ENCODE peak calls at places on chromosome 19, in six cellular contexts. O is upper lobe of left lung; T is adrenal gland; B is right cardiac atrium; Y is CD8-positive, alpha-beta T cell; L is IMR-90. C is an unnamed sample.

GRCh38 chr19:39132344-39132969 is 6.9 kb downstream of the PAK4 start:
- DNase-seq in O (no peak), T (no peak), B (no peak), Y (no peak), L (no peak), C (no peak)

GRCh38 chr19:45160870-45161714 is at the start of gene NKPD1:
- DNase-seq in O (peak), T (no peak), B (no peak), Y (no peak), L (no peak), C (peak)

GRCh38 chr19:13169769-13170168 is 19.6 kb downstream of the IER2 start:
- DNase-seq in O (no peak), T (peak), B (peak), Y (no peak), L (peak), C (no peak)

GRCh38 chr19:29966594-29967249 is 24.7 kb downstream of the URI1 start:
- DNase-seq in O (no peak), T (no peak), B (no peak), Y (no peak), L (peak), C (no peak)

GRCh38 chr19:10408511-10409291 is 5.4 kb upstream of the CDC37 start:
- DNase-seq in O (peak), T (peak), B (no peak), Y (no peak), L (no peak), C (peak)

GRCh38 chr19:14375582-14376291 is 5.5 kb upstream of the ADGRE5 start:
- DNase-seq in O (peak), T (peak), B (peak), Y (no peak), L (peak), C (no peak)

GRCh38 chr19:42149447-42150202 is 17.4 kb upstream of the POU2F2 start:
- DNase-seq in O (no peak), T (no peak), B (no peak), Y (no peak), L (no peak), C (no peak)

GRCh38 chr19:10748924-10749434 is 31.1 kb downstream of the DNM2 start:
- DNase-seq in O (no peak), T (peak), B (peak), Y (no peak), L (no peak), C (no peak)

GRCh38 chr19:16078311-16078758 is 2.0 kb downstream of the TPM4 start:
- DNase-seq in O (no peak), T (no peak), B (no peak), Y (no peak), L (peak), C (peak)

GRCh38 chr19:5803752-5804515 is 933 bp upstream of the NRTN start:
- DNase-seq in O (peak), T (peak), B (peak), Y (peak), L (peak), C (peak)

GRCh38 chr19:10751109-10751972 is 33.5 kb downstream of the DNM2 start:
- DNase-seq in O (peak), T (no peak), B (no peak), Y (no peak), L (no peak), C (no peak)

GRCh38 chr19:47111081-47111589 is 2.4 kb downstream of the ZC3H4 start:
- DNase-seq in O (peak), T (no peak), B (no peak), Y (no peak), L (no peak), C (peak)

GRCh38 chr19:9981406-9982260 is 28.7 kb downstream of the COL5A3 start:
- DNase-seq in O (no peak), T (no peak), B (no peak), Y (no peak), L (no peak), C (no peak)

GRCh38 chr19:54158812-54159351 is 639 bp downstream of the LENG1 start:
- DNase-seq in O (no peak), T (no peak), B (no peak), Y (no peak), L (peak), C (no peak)

GRCh38 chr19:10836478-10837325 is 690 bp upstream of the TMED1 start:
- DNase-seq in O (peak), T (peak), B (peak), Y (no peak), L (no peak), C (peak)

GRCh38 chr19:7251502-7251901 is 42.7 kb downstream of the INSR start:
- DNase-seq in O (no peak), T (no peak), B (no peak), Y (no peak), L (no peak), C (no peak)

GRCh38 chr19:40006273-40006691 is 9.4 kb downstream of the ZNF546 start:
- DNase-seq in O (no peak), T (no peak), B (no peak), Y (no peak), L (peak), C (no peak)

GRCh38 chr19:11504502-11505031 is 1.1 kb downstream of the ZNF653 start:
- DNase-seq in O (no peak), T (no peak), B (no peak), Y (no peak), L (no peak), C (no peak)

GRCh38 chr19:48154003-48154402 is 16.1 kb downstream of the LIG1 start:
- DNase-seq in O (no peak), T (no peak), B (no peak), Y (no peak), L (peak), C (no peak)

GRCh38 chr19:29887498-29887897 is 54.5 kb upstream of the URI1 start:
- DNase-seq in O (no peak), T (no peak), B (no peak), Y (no peak), L (peak), C (no peak)

GRCh38 chr19:13209797-13210775 is 59.9 kb downstream of the IER2 start:
- DNase-seq in O (peak), T (no peak), B (no peak), Y (no peak), L (no peak), C (no peak)

GRCh38 chr19:51783373-51783772 is 11.6 kb upstream of the FPR3 start:
- DNase-seq in O (no peak), T (no peak), B (no peak), Y (no peak), L (no peak), C (peak)

GRCh38 chr19:8609210-8610040 is 1.1 kb downstream of the ADAMTS10 start:
- DNase-seq in O (peak), T (peak), B (peak), Y (no peak), L (peak), C (peak)

GRCh38 chr19:21328402-21328801 is 808 bp downstream of the ZNF708 start:
- DNase-seq in O (no peak), T (no peak), B (no peak), Y (no peak), L (no peak), C (no peak)

GRCh38 chr19:28010656-28011055 is 1202.3 kb downstream of the UQCRFS1 start:
- DNase-seq in O (no peak), T (no peak), B (no peak), Y (no peak), L (no peak), C (no peak)

GRCh38 chr19:51507640-51508058 is 6.0 kb upstream of the SIGLEC12 start:
- DNase-seq in O (no peak), T (no peak), B (no peak), Y (no peak), L (no peak), C (no peak)

GRCh38 chr19:4609878-4610511 is 29.3 kb upstream of the TNFAIP8L1 start:
- DNase-seq in O (peak), T (no peak), B (peak), Y (no peak), L (no peak), C (peak)

GRCh38 chr19:33300016-33300981 is 2.0 kb downstream of the CEBPA start:
- DNase-seq in O (peak), T (no peak), B (peak), Y (no peak), L (no peak), C (no peak)
- H3K4me3 ChIP-seq in O (peak), T (no peak), B (peak), Y (no peak), L (no peak), C (no peak)

GRCh38 chr19:3058821-3059314 is 3.4 kb downstream of the TLE5 start:
- DNase-seq in O (no peak), T (no peak), B (no peak), Y (no peak), L (no peak), C (no peak)
- H3K27ac ChIP-seq in O (no peak), T (peak), B (peak), Y (no peak), L (no peak), C (no peak)

DNA sequence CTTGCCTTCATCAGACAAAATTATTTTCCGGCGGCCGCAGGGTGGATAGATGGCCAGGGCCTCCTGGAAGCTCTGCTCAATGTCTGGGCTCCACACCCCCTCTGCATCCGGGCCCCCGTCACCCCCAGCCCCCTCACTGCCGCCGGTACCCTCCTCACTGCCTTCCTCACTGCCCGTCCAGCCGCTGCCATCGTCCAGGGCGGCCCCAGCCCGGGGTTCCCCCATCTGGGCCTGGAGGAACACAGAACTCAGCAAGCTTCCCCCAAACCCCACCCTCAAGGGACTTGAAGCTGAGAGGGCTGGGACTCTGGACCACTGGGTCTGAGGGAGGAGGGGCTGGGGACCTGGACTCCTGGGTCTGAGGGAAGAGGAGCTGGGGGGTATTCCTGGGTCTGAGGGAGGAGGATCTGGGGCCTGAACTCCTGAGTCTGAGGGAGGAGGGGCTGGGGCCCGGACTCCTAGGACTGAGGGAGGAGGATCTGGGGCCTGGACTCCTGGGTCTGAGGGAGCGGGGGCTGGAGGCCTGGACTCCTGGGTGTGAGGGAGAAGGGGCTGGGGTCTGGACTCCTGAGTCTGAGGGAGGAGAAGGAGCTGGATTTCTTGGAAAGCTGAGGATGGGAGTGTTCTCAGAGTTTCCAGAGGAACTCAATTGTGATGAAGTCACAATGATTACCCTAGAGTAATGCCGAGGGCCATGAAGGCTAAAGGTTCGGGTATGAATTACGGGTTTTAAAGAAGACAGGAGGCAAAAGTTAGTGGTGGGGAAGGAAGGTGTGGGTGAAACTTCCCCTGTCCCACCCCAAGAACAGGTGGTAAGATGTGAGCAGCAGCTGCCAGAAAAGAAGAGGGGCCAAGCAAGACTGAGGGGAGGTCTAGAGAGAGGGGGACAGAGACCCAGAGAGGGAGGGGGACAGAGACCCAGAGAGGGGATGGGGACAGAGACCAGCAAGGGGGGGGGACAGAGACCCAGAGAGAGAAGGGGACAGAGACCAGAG is 2.1 kb downstream of the TEAD2 start:
- DNase-seq in O (peak), T (no peak), B (no peak), Y (no peak), L (no peak), C (no peak)
- H3K4me3 ChIP-seq in O (no peak), T (no peak), B (no peak), Y (no peak), L (peak), C (no peak)

GRCh38 chr19:18051887-18052286 is 34.8 kb downstream of the IL12RB1 start:
- DNase-seq in O (peak), T (peak), B (peak), Y (no peak), L (no peak), C (no peak)
- H3K27ac ChIP-seq in O (no peak), T (no peak), B (no peak), Y (no peak), L (no peak), C (no peak)

GRCh38 chr19:35068941-35069634 is 27.6 kb downstream of the HPN start:
- DNase-seq in O (no peak), T (no peak), B (no peak), Y (no peak), L (no peak), C (no peak)

GRCh38 chr19:35065574-35065973 is 24.1 kb downstream of the HPN start:
- DNase-seq in O (peak), T (no peak), B (no peak), Y (no peak), L (no peak), C (no peak)

GRCh38 chr19:35066121-35066520 is 24.6 kb downstream of the HPN start:
- DNase-seq in O (peak), T (no peak), B (no peak), Y (no peak), L (no peak), C (no peak)

GRCh38 chr19:35063940-35064818 is 22.7 kb downstream of the HPN start:
- DNase-seq in O (no peak), T (no peak), B (no peak), Y (no peak), L (peak), C (no peak)

DNA sequence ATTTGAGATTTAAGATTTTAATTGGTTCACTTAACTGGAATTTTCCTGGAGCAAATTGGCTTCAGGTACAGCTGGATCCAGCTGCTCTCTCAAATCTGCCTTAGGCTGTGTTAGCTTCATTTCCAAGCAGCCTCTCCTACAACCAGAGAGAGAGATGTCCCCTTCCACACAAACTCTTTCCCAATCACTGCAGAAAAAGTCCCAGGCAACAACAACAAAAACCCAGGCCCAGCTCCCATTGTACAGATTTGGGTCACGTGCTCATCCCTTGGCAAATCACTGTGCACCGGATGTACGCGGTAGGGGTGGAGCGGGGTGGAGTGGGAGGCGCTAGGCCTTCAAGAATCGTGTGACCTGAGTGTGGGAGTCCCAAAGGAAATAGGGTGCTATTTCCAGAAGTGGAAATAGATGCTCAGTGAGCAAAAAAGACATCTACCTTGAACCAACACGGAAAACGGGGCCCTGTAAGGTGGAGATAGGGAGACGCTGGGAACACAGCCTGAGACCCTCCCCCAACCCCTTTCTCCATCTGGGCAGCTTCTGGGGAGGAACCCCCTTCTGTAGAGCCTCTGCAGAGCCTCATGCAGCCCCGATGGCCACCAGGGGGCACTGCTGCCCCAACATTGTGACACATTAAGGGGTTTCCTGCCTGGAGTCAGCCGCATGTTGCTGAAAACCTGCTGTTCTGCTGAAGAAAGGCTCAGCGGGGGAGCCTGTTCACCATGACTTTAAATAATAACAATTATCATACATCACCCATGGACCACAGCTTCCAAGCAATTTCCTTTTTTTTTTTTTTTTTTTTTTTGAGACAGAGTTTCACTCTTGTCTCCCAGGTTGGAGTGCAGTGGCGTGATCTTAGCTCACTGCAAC is 25.4 kb downstream of the HPN start:
- DNase-seq in O (peak), T (peak), B (peak), Y (peak), L (peak), C (peak)
- H3K4me3 ChIP-seq in O (no peak), T (no peak), B (no peak), Y (no peak), L (no peak), C (no peak)

GRCh38 chr19:17322854-17323253 is 11.8 kb downstream of the ANO8 start:
- DNase-seq in O (no peak), T (peak), B (no peak), Y (no peak), L (no peak), C (no peak)
- H3K27ac ChIP-seq in O (no peak), T (no peak), B (no peak), Y (no peak), L (no peak), C (no peak)

GRCh38 chr19:1296575-1297271 is 11.1 kb downstream of the EFNA2 start:
- DNase-seq in O (peak), T (no peak), B (no peak), Y (no peak), L (no peak), C (no peak)
- H3K4me3 ChIP-seq in O (no peak), T (no peak), B (no peak), Y (no peak), L (no peak), C (no peak)

DNA sequence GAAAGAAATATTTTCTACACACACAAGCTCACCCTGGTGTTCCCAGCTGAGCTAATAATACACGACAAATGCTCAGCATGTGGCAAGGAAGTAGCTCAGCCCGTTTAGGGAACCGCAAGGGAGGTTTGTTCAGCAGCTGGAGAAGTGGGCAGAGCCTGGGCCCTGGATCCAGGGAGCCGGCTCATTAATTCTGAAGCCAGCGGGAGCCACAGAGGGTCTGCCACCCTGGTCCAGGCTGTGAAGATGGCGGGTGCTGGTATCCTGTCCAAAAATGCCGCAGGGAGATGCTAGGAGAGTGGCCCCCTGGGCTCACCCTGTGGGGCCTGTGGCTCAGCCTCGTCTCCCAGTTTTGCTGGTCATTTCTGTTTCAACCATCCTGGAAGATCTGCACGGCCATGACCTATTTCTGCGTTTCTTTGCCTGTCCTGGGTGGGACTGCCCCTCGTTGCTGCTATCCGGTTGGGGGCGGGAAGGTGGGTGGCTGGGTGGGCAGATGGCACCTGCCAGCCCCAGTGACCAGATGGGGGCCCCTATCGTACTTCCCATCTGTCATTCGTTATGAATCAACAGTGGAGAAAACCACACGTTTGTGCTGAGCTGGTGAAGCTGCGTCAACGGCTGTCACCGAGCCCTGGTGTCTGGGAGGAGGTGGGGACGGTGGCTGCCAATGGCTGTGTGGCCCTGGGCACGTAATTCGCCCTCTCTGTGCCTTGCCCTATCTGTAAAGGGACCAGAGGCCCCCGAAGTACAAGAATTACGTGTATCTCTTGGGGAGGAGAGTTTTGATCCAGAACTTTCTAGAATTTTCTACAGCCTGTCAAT is 2.7 kb upstream of the GNA15 start:
- DNase-seq in O (peak), T (peak), B (peak), Y (peak), L (peak), C (peak)
- H3K27ac ChIP-seq in O (peak), T (peak), B (no peak), Y (peak), L (no peak), C (peak)

GRCh38 chr19:36456831-36457230 is 32.5 kb downstream of the ZNF566 start:
- DNase-seq in O (no peak), T (no peak), B (no peak), Y (no peak), L (no peak), C (no peak)

DNA sequence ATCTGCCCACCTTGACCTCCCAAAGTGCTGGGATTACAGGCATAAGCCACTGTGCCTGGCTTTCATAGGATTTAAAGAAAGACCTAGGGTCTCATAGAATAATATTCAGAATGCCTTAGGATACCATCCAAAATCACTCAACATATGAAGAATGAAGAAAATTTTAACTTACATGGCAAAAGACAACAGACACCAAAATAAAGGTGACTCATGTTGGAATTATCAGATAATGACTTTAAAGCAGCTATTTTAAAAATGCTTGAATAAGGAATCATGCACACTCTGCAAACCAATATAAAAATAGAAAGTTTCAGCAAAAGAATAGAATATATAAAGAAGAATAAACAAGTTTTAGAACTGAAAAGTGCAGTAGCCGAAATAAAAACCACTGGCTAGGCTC is 29.3 kb downstream of the ZNF566 start:
- DNase-seq in O (no peak), T (no peak), B (no peak), Y (no peak), L (peak), C (no peak)
- H3K4me3 ChIP-seq in O (no peak), T (no peak), B (no peak), Y (no peak), L (no peak), C (no peak)

GRCh38 chr19:31233288-31233687 is 115.9 kb downstream of the TSHZ3 start:
- DNase-seq in O (no peak), T (no peak), B (no peak), Y (no peak), L (no peak), C (no peak)
- H3K27ac ChIP-seq in O (no peak), T (no peak), B (no peak), Y (no peak), L (peak), C (no peak)